ENCODE peak calls at places on chromosomes 11 and 22, in four cellular contexts. N is PC-9, G is neural progenitor cell, J is GM23338. D is an unnamed sample. For H3F3A, the result is how much of the 10 kb centered on the place peaks cover.

GRCh38 chr11:112523477-112523876 is 262.8 kb upstream of the PLET1 start:
- DNase-seq in J (peak), N (no peak), G (peak), D (no peak)

GRCh38 chr11:69240332-69241074 is 53.5 kb upstream of the MYEOV start:
- DNase-seq in G (peak), N (no peak), J (peak), D (no peak)

GRCh38 chr11:12164061-12165014 is 53.9 kb downstream of the MICAL2 start:
- DNase-seq in G (no peak), N (peak), J (peak), D (no peak)

GRCh38 chr11:114441921-114442320 is 2.7 kb downstream of the REXO2 start:
- DNase-seq in N (no peak), J (no peak), G (no peak), D (no peak)

GRCh38 chr11:1875093-1875785 is 16.5 kb downstream of the PRR33 start:
- DNase-seq in G (no peak), J (no peak), N (no peak), D (no peak)

GRCh38 chr11:3826721-3827120 is 14.0 kb downstream of the RHOG start:
- DNase-seq in G (peak), J (peak), N (no peak), D (no peak)

GRCh38 chr11:63277345-63277943 is 34.0 kb upstream of the SLC22A25 start:
- DNase-seq in G (no peak), N (no peak), J (peak), D (no peak)

GRCh38 chr11:77199346-77199745 is 71.3 kb downstream of the MYO7A start:
- DNase-seq in J (no peak), G (no peak), N (no peak), D (peak)

GRCh38 chr11:6319001-6319878 is 1.1 kb downstream of the CAVIN3 start:
- DNase-seq in N (no peak), G (peak), J (peak), D (no peak)

GRCh38 chr22:36197065-36197440 is 4.6 kb downstream of the APOL4 start:
- DNase-seq in G (peak), N (no peak), J (peak), D (peak)

GRCh38 chr11:47154738-47155570 is 21.7 kb downstream of the ARFGAP2 start:
- DNase-seq in J (no peak), G (no peak), N (no peak), D (no peak)

GRCh38 chr11:13450832-13451397 is 12.1 kb downstream of the BTBD10 start:
- DNase-seq in N (no peak), G (no peak), J (no peak), D (peak)

GRCh38 chr11:2914475-2915195 is 14.6 kb downstream of the PHLDA2 start:
- DNase-seq in G (no peak), J (no peak), N (no peak), D (no peak)

GRCh38 chr11:35618497-35619029 is 303 bp downstream of the FJX1 start:
- DNase-seq in J (peak), G (peak), N (peak), D (peak)

GRCh38 chr11:705646-706438 is at the start of gene EPS8L2:
- DNase-seq in G (peak), N (peak), J (peak), D (no peak)

GRCh38 chr11:75261902-75262361 is 21.4 kb downstream of the TPBGL start:
- DNase-seq in G (peak), N (no peak), J (no peak), D (no peak)

GRCh38 chr11:61290905-61291690 is 4.0 kb downstream of the VWCE start:
- DNase-seq in G (no peak), N (no peak), J (peak), D (no peak)

GRCh38 chr11:94183886-94184264 is 55.2 kb downstream of the PANX1 start:
- DNase-seq in G (peak), N (peak), J (peak), D (no peak)

GRCh38 chr11:19536131-19536530 is 176.5 kb upstream of the NAV2 start:
- DNase-seq in G (no peak), J (no peak), N (peak), D (no peak)

GRCh38 chr11:89491141-89491690 is at the start of gene NOX4:
- DNase-seq in J (peak), N (no peak), G (peak), D (no peak)

GRCh38 chr11:133692371-133692770 is 152.9 kb downstream of the SPATA19 start:
- DNase-seq in N (no peak), G (no peak), J (no peak), D (no peak)

DNA sequence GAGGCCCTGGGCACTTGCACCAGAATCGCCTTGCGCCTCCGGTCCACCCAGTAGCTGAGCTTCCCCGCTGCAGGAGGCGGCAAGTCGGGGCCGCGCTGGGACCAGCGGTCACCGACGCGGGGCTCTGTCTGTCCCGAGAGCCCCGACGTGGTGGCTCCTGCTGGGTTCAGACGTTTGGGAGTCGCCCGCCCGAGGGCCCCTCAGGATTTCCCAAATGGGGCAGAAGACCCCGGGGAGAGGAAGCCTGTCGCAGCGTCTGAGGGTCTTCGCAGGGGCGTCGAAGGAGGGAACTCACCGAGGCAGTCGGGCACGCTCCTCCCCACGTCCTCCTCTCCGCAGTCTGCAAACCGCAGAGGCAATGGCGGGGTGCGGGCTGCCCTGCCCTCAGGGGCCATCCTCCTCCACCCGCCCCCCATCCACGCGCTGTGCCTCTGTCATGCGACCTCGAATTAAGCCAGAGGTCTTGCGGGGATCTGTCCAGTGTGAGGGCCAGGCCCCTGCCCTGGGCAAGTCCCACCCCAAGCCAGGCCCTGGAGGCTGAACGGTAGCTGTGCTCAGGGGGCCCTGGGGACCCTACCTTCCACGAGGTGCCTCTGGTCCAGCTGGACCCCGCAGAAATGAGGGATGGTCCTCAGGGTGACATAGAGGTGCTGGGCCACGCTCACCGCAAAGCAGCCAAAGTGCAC is 12.5 kb downstream of the IL17REL start:
- DNase-seq in G (no peak), N (no peak), J (peak), D (no peak)
- H2AFZ ChIP-seq in G (peak), N (no peak), J (peak), D (no peak)

GRCh38 chr11:27215471-27216267 is 147.3 kb downstream of the CCDC34 start:
- DNase-seq in J (no peak), N (no peak), G (no peak), D (no peak)
- H3F3A ChIP-seq in J (under half), N (under half), G (under half), D (under half)

DNA sequence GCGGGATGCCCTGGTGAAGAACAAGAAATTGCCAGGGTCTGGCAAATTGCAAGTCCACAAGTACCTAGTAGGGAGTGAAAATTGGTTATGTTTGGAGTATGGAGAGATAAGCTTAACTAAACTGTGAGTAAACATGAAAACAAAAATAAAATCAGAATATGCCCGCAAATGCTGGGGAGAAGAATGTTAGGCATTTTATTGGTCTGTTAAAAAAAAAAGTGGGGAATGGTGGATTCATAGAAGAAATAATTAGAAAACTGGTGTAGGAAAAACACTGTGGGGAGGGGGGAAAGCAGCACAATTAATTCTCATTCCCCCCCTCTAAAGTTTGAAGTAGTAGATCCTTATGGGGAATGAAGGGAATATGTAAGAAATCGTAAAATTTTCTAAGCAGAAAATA is 40.6 kb upstream of the HSD17B12 start:
- DNase-seq in J (no peak), N (no peak), G (no peak), D (no peak)
- TF ChIP-seq EZH2 in J (no peak), N (no peak), G (no peak), D (no peak)

DNA sequence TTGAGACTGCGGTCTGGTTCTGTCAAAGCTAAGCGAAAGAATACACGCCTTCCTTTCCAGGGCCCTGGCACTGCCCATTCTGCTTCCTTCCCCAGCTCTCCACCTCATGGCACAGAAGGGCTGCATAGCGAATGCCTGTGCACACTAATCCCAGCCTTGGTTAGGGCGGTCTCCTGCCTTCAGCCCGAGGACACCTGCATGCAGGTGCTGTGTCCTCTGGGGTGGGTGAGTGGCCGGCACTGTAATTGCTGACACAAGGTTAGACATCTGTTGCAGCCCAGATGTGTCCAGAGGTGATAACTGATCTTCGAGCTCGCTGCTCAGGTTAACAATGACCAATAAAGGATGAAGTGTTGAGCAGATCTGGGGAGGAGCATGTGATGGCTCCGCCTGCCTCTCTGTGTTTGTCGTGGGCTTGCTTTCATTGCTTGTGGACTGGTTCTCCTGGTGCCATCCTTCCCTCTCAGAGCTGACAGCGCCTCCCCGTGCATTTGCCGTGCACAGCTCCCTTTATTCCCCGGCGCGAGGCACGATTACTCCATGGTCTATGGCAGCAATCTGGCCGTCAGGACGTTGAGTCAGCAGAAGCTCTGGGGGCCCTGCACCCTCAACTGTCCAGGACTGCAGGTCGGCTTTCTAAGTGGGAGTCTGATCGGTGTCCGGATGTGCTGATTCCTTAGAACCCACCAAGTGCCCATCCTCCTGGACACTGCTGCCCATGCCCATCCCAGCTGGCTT is 1088.2 kb downstream of the BRD1 start:
- DNase-seq in J (no peak), N (no peak), G (no peak), D (no peak)
- H2AFZ ChIP-seq in J (no peak), N (no peak), G (no peak), D (no peak)

GRCh38 chr11:121461843-121462242 is 9.1 kb upstream of the SORL1-AS1 start:
- DNase-seq in J (no peak), G (no peak), N (no peak), D (no peak)

GRCh38 chr11:121458551-121458950 is 5.8 kb upstream of the SORL1-AS1 start:
- DNase-seq in J (no peak), G (no peak), N (no peak), D (no peak)

GRCh38 chr11:121463689-121464335 is 11.0 kb upstream of the SORL1-AS1 start:
- DNase-seq in N (no peak), J (no peak), G (no peak), D (no peak)

GRCh38 chr11:121459413-121460041 is 6.8 kb upstream of the SORL1-AS1 start:
- DNase-seq in J (no peak), N (no peak), G (no peak), D (no peak)

GRCh38 chr11:121460941-121461514 is 8.3 kb upstream of the SORL1-AS1 start:
- DNase-seq in N (peak), G (no peak), J (no peak), D (no peak)
- H3F3A ChIP-seq in N (half or more), G (under half), J (under half), D (under half)

D was measured in MM.1S.